ENCODE peak calls at places on chromosomes 7 and 10, in ten cellular contexts. One of them, this sample, is unnamed.

GRCh38 chr10:29736325-29737208 is 101.8 kb upstream of the SVIL start:
- DNase-seq in left cardiac atrium: peak
- DNase-seq in NCI-H345: peak
- DNase-seq in BJ: no peak
- DNase-seq in stimulated activated naive CD8-positive, alpha-beta T cell treated with anti-CD3 and anti-CD28 coated beads, Interleukin-15, amount 100 ng/mL, for 72 hours: peak
- DNase-seq in H9: peak
- DNase-seq in activated T-helper 1 cell treated with Interleukin-2 at 50 U/mL for 16 hours: no peak
- DNase-seq in NCI-H1417: peak
- DNase-seq in activated gamma-delta T cell treated with Interleukin-2 at 50 U/mL for 16 hours: peak
- DNase-seq in head of caudate nucleus: no peak
- DNase-seq in this sample: no peak

GRCh38 chr10:42962120-42962901 is 114.6 kb upstream of the RET start:
- DNase-seq in left cardiac atrium: no peak
- DNase-seq in NCI-H345: no peak
- DNase-seq in BJ: no peak
- DNase-seq in stimulated activated naive CD8-positive, alpha-beta T cell treated with anti-CD3 and anti-CD28 coated beads, Interleukin-15, amount 100 ng/mL, for 72 hours: no peak
- DNase-seq in H9: peak
- DNase-seq in activated T-helper 1 cell treated with Interleukin-2 at 50 U/mL for 16 hours: no peak
- DNase-seq in NCI-H1417: no peak
- DNase-seq in activated gamma-delta T cell treated with Interleukin-2 at 50 U/mL for 16 hours: no peak
- DNase-seq in head of caudate nucleus: peak
- DNase-seq in this sample: no peak

GRCh38 chr7:152649220-152649619 is 26.7 kb downstream of the XRCC2 start:
- DNase-seq in left cardiac atrium: no peak
- DNase-seq in NCI-H345: no peak
- DNase-seq in BJ: no peak
- DNase-seq in stimulated activated naive CD8-positive, alpha-beta T cell treated with anti-CD3 and anti-CD28 coated beads, Interleukin-15, amount 100 ng/mL, for 72 hours: no peak
- DNase-seq in H9: no peak
- DNase-seq in activated T-helper 1 cell treated with Interleukin-2 at 50 U/mL for 16 hours: no peak
- DNase-seq in NCI-H1417: no peak
- DNase-seq in activated gamma-delta T cell treated with Interleukin-2 at 50 U/mL for 16 hours: no peak
- DNase-seq in head of caudate nucleus: no peak
- DNase-seq in this sample: no peak

GRCh38 chr10:99620713-99621453 is 644 bp upstream of the SLC25A28 start:
- DNase-seq in left cardiac atrium: peak
- DNase-seq in NCI-H345: peak
- DNase-seq in BJ: peak
- DNase-seq in stimulated activated naive CD8-positive, alpha-beta T cell treated with anti-CD3 and anti-CD28 coated beads, Interleukin-15, amount 100 ng/mL, for 72 hours: peak
- DNase-seq in H9: peak
- DNase-seq in activated T-helper 1 cell treated with Interleukin-2 at 50 U/mL for 16 hours: peak
- DNase-seq in NCI-H1417: peak
- DNase-seq in activated gamma-delta T cell treated with Interleukin-2 at 50 U/mL for 16 hours: peak
- DNase-seq in head of caudate nucleus: peak
- DNase-seq in this sample: peak

GRCh38 chr10:36538945-36539586 is 586.3 kb upstream of the ANKRD30A start:
- DNase-seq in left cardiac atrium: peak
- DNase-seq in NCI-H345: no peak
- DNase-seq in BJ: peak
- DNase-seq in stimulated activated naive CD8-positive, alpha-beta T cell treated with anti-CD3 and anti-CD28 coated beads, Interleukin-15, amount 100 ng/mL, for 72 hours: no peak
- DNase-seq in H9: no peak
- DNase-seq in activated T-helper 1 cell treated with Interleukin-2 at 50 U/mL for 16 hours: no peak
- DNase-seq in NCI-H1417: no peak
- DNase-seq in activated gamma-delta T cell treated with Interleukin-2 at 50 U/mL for 16 hours: no peak
- DNase-seq in head of caudate nucleus: no peak
- DNase-seq in this sample: no peak

GRCh38 chr10:116802474-116802873 is 46.8 kb upstream of the ENO4 start:
- DNase-seq in left cardiac atrium: no peak
- DNase-seq in NCI-H345: no peak
- DNase-seq in BJ: no peak
- DNase-seq in stimulated activated naive CD8-positive, alpha-beta T cell treated with anti-CD3 and anti-CD28 coated beads, Interleukin-15, amount 100 ng/mL, for 72 hours: no peak
- DNase-seq in H9: no peak
- DNase-seq in activated T-helper 1 cell treated with Interleukin-2 at 50 U/mL for 16 hours: no peak
- DNase-seq in NCI-H1417: no peak
- DNase-seq in activated gamma-delta T cell treated with Interleukin-2 at 50 U/mL for 16 hours: no peak
- DNase-seq in head of caudate nucleus: no peak
- DNase-seq in this sample: no peak

GRCh38 chr10:85604884-85605283 is 761.7 kb downstream of the GRID1 start:
- DNase-seq in left cardiac atrium: no peak
- DNase-seq in NCI-H345: no peak
- DNase-seq in BJ: no peak
- DNase-seq in stimulated activated naive CD8-positive, alpha-beta T cell treated with anti-CD3 and anti-CD28 coated beads, Interleukin-15, amount 100 ng/mL, for 72 hours: no peak
- DNase-seq in H9: peak
- DNase-seq in activated T-helper 1 cell treated with Interleukin-2 at 50 U/mL for 16 hours: no peak
- DNase-seq in NCI-H1417: no peak
- DNase-seq in activated gamma-delta T cell treated with Interleukin-2 at 50 U/mL for 16 hours: no peak
- DNase-seq in head of caudate nucleus: no peak
- DNase-seq in this sample: no peak

GRCh38 chr7:100219271-100219737 is 445 bp upstream of the PVRIG start:
- DNase-seq in left cardiac atrium: no peak
- DNase-seq in NCI-H345: no peak
- DNase-seq in BJ: no peak
- DNase-seq in stimulated activated naive CD8-positive, alpha-beta T cell treated with anti-CD3 and anti-CD28 coated beads, Interleukin-15, amount 100 ng/mL, for 72 hours: peak
- DNase-seq in H9: no peak
- DNase-seq in activated T-helper 1 cell treated with Interleukin-2 at 50 U/mL for 16 hours: no peak
- DNase-seq in NCI-H1417: no peak
- DNase-seq in activated gamma-delta T cell treated with Interleukin-2 at 50 U/mL for 16 hours: no peak
- DNase-seq in head of caudate nucleus: no peak
- DNase-seq in this sample: no peak

GRCh38 chr7:72213769-72214168 is 198.4 kb downstream of the CALN1 start:
- DNase-seq in left cardiac atrium: no peak
- DNase-seq in NCI-H345: no peak
- DNase-seq in BJ: no peak
- DNase-seq in stimulated activated naive CD8-positive, alpha-beta T cell treated with anti-CD3 and anti-CD28 coated beads, Interleukin-15, amount 100 ng/mL, for 72 hours: no peak
- DNase-seq in H9: no peak
- DNase-seq in activated T-helper 1 cell treated with Interleukin-2 at 50 U/mL for 16 hours: no peak
- DNase-seq in NCI-H1417: no peak
- DNase-seq in activated gamma-delta T cell treated with Interleukin-2 at 50 U/mL for 16 hours: no peak
- DNase-seq in head of caudate nucleus: no peak
- DNase-seq in this sample: no peak

GRCh38 chr7:149799397-149800168 is 26.2 kb upstream of the ZNF467 start:
- DNase-seq in left cardiac atrium: no peak
- DNase-seq in NCI-H345: no peak
- DNase-seq in BJ: no peak
- DNase-seq in stimulated activated naive CD8-positive, alpha-beta T cell treated with anti-CD3 and anti-CD28 coated beads, Interleukin-15, amount 100 ng/mL, for 72 hours: peak
- DNase-seq in H9: peak
- DNase-seq in activated T-helper 1 cell treated with Interleukin-2 at 50 U/mL for 16 hours: peak
- DNase-seq in NCI-H1417: peak
- DNase-seq in activated gamma-delta T cell treated with Interleukin-2 at 50 U/mL for 16 hours: peak
- DNase-seq in head of caudate nucleus: no peak
- DNase-seq in this sample: no peak

GRCh38 chr7:39810710-39811109 is 139.3 kb upstream of the CDK13 start:
- DNase-seq in left cardiac atrium: no peak
- DNase-seq in NCI-H345: no peak
- DNase-seq in BJ: no peak
- DNase-seq in stimulated activated naive CD8-positive, alpha-beta T cell treated with anti-CD3 and anti-CD28 coated beads, Interleukin-15, amount 100 ng/mL, for 72 hours: no peak
- DNase-seq in H9: no peak
- DNase-seq in activated T-helper 1 cell treated with Interleukin-2 at 50 U/mL for 16 hours: no peak
- DNase-seq in NCI-H1417: no peak
- DNase-seq in activated gamma-delta T cell treated with Interleukin-2 at 50 U/mL for 16 hours: no peak
- DNase-seq in head of caudate nucleus: no peak
- DNase-seq in this sample: no peak

GRCh38 chr7:2956526-2957368 is 86.9 kb downstream of the CARD11 start:
- DNase-seq in left cardiac atrium: no peak
- DNase-seq in NCI-H345: no peak
- DNase-seq in BJ: no peak
- DNase-seq in stimulated activated naive CD8-positive, alpha-beta T cell treated with anti-CD3 and anti-CD28 coated beads, Interleukin-15, amount 100 ng/mL, for 72 hours: peak
- DNase-seq in H9: no peak
- DNase-seq in activated T-helper 1 cell treated with Interleukin-2 at 50 U/mL for 16 hours: no peak
- DNase-seq in NCI-H1417: no peak
- DNase-seq in activated gamma-delta T cell treated with Interleukin-2 at 50 U/mL for 16 hours: peak
- DNase-seq in head of caudate nucleus: no peak
- DNase-seq in this sample: no peak

GRCh38 chr10:93968452-93969044 is 25.2 kb upstream of the PLCE1 start:
- DNase-seq in left cardiac atrium: no peak
- DNase-seq in NCI-H345: no peak
- DNase-seq in BJ: no peak
- DNase-seq in stimulated activated naive CD8-positive, alpha-beta T cell treated with anti-CD3 and anti-CD28 coated beads, Interleukin-15, amount 100 ng/mL, for 72 hours: no peak
- DNase-seq in H9: no peak
- DNase-seq in activated T-helper 1 cell treated with Interleukin-2 at 50 U/mL for 16 hours: no peak
- DNase-seq in NCI-H1417: no peak
- DNase-seq in activated gamma-delta T cell treated with Interleukin-2 at 50 U/mL for 16 hours: no peak
- DNase-seq in head of caudate nucleus: no peak
- DNase-seq in this sample: no peak

GRCh38 chr7:131106681-131107342 is 220.9 kb upstream of the MKLN1 start:
- DNase-seq in left cardiac atrium: peak
- DNase-seq in NCI-H345: peak
- DNase-seq in BJ: no peak
- DNase-seq in stimulated activated naive CD8-positive, alpha-beta T cell treated with anti-CD3 and anti-CD28 coated beads, Interleukin-15, amount 100 ng/mL, for 72 hours: peak
- DNase-seq in H9: peak
- DNase-seq in activated T-helper 1 cell treated with Interleukin-2 at 50 U/mL for 16 hours: peak
- DNase-seq in NCI-H1417: peak
- DNase-seq in activated gamma-delta T cell treated with Interleukin-2 at 50 U/mL for 16 hours: peak
- DNase-seq in head of caudate nucleus: peak
- DNase-seq in this sample: no peak

GRCh38 chr10:62610649-62611229 is 193.8 kb upstream of the ADO start:
- DNase-seq in left cardiac atrium: peak
- DNase-seq in NCI-H345: peak
- DNase-seq in BJ: no peak
- DNase-seq in stimulated activated naive CD8-positive, alpha-beta T cell treated with anti-CD3 and anti-CD28 coated beads, Interleukin-15, amount 100 ng/mL, for 72 hours: peak
- DNase-seq in H9: peak
- DNase-seq in activated T-helper 1 cell treated with Interleukin-2 at 50 U/mL for 16 hours: peak
- DNase-seq in NCI-H1417: no peak
- DNase-seq in activated gamma-delta T cell treated with Interleukin-2 at 50 U/mL for 16 hours: peak
- DNase-seq in head of caudate nucleus: peak
- DNase-seq in this sample: no peak

GRCh38 chr7:77696643-77697534 is 630 bp downstream of the RSBN1L start:
- DNase-seq in left cardiac atrium: peak
- DNase-seq in NCI-H345: peak
- DNase-seq in BJ: no peak
- DNase-seq in stimulated activated naive CD8-positive, alpha-beta T cell treated with anti-CD3 and anti-CD28 coated beads, Interleukin-15, amount 100 ng/mL, for 72 hours: peak
- DNase-seq in H9: peak
- DNase-seq in activated T-helper 1 cell treated with Interleukin-2 at 50 U/mL for 16 hours: peak
- DNase-seq in NCI-H1417: peak
- DNase-seq in activated gamma-delta T cell treated with Interleukin-2 at 50 U/mL for 16 hours: peak
- DNase-seq in head of caudate nucleus: peak
- DNase-seq in this sample: peak

GRCh38 chr10:55320187-55320586 is 519.2 kb upstream of the PCDH15 start:
- DNase-seq in left cardiac atrium: no peak
- DNase-seq in NCI-H345: no peak
- DNase-seq in BJ: no peak
- DNase-seq in stimulated activated naive CD8-positive, alpha-beta T cell treated with anti-CD3 and anti-CD28 coated beads, Interleukin-15, amount 100 ng/mL, for 72 hours: no peak
- DNase-seq in H9: no peak
- DNase-seq in activated T-helper 1 cell treated with Interleukin-2 at 50 U/mL for 16 hours: no peak
- DNase-seq in NCI-H1417: no peak
- DNase-seq in activated gamma-delta T cell treated with Interleukin-2 at 50 U/mL for 16 hours: no peak
- DNase-seq in head of caudate nucleus: no peak
- DNase-seq in this sample: no peak

This sample was measured in HS-27A.